ENCODE peak calls at places on chromosome 1, in seven cellular contexts. Q is fibroblast of lung; X is H1; N is GM23248; A is OCI-LY7; C is CD8-positive, alpha-beta memory T cell; P is heart left ventricle. J is an unnamed sample. For H3K4me1, the result is how much of the 10 kb centered on the place peaks cover.

GRCh38 chr1:7315316-7315715 is 455.8 kb upstream of the VAMP3 start:
- DNase-seq in Q (peak), X (no peak), N (peak), A (no peak), C (no peak), P (no peak), J (no peak)

GRCh38 chr1:223711173-223711572 is 1.2 kb upstream of the CAPN2 start:
- DNase-seq in Q (peak), X (no peak), N (peak), A (no peak), C (no peak), P (no peak), J (no peak)

GRCh38 chr1:85611390-85611789 is 30.8 kb downstream of the CCN1 start:
- DNase-seq in Q (peak), X (no peak), N (peak), A (no peak), C (no peak), P (no peak), J (no peak)

GRCh38 chr1:12690156-12690555 is 25.8 kb upstream of the AADACL3 start:
- DNase-seq in Q (no peak), X (no peak), N (no peak), A (no peak), C (no peak), P (no peak), J (no peak)

GRCh38 chr1:54499097-54500029 is 48.7 kb upstream of the ACOT11 start:
- DNase-seq in Q (peak), X (no peak), N (peak), A (peak), C (no peak), P (no peak), J (peak)

GRCh38 chr1:91018006-91018405 is 3.8 kb downstream of the ZNF644 start:
- DNase-seq in Q (no peak), X (no peak), N (peak), A (peak), C (no peak), P (no peak), J (peak)

GRCh38 chr1:110610741-110611286 is 4.7 kb upstream of the KCNA2 start:
- DNase-seq in Q (no peak), X (no peak), N (no peak), A (no peak), C (no peak), P (no peak), J (no peak)

GRCh38 chr1:84988588-84988987 is 8.3 kb downstream of the MCOLN2 start:
- DNase-seq in Q (no peak), X (no peak), N (no peak), A (peak), C (no peak), P (no peak), J (no peak)

GRCh38 chr1:115648717-115649691 is 7.2 kb downstream of the VANGL1 start:
- DNase-seq in Q (no peak), X (no peak), N (peak), A (no peak), C (no peak), P (no peak), J (no peak)

GRCh38 chr1:59692591-59692990 is 122.2 kb upstream of the HOOK1 start:
- DNase-seq in Q (peak), X (no peak), N (peak), A (no peak), C (no peak), P (no peak), J (no peak)

GRCh38 chr1:94486990-94487389 is 54.6 kb downstream of the F3 start:
- DNase-seq in Q (no peak), X (no peak), N (no peak), A (no peak), C (no peak), P (no peak), J (no peak)

GRCh38 chr1:40633563-40634376 is 31.7 kb downstream of the RIMS3 start:
- DNase-seq in Q (no peak), X (no peak), N (no peak), A (no peak), C (no peak), P (peak), J (no peak)

GRCh38 chr1:88061106-88061829 is 622.8 kb upstream of the PKN2 start:
- DNase-seq in Q (peak), X (peak), N (peak), A (peak), C (no peak), P (peak), J (no peak)

GRCh38 chr1:9715536-9716226 is 64.2 kb downstream of the PIK3CD start:
- DNase-seq in Q (no peak), X (no peak), N (no peak), A (peak), C (peak), P (no peak), J (peak)

GRCh38 chr1:66265796-66266195 is 268.2 kb upstream of the SGIP1 start:
- DNase-seq in Q (no peak), X (no peak), N (peak), A (no peak), C (no peak), P (no peak), J (no peak)

GRCh38 chr1:160359559-160360226 is 7.2 kb upstream of the NHLH1 start:
- DNase-seq in Q (peak), X (no peak), N (peak), A (no peak), C (no peak), P (no peak), J (no peak)
- H3K4me1 ChIP-seq in Q (under half), X (under half), N (under half), A (under half), C (under half), P (under half), J (under half)

GRCh38 chr1:153122831-153123421 is 9.6 kb upstream of the SPRR2F start:
- DNase-seq in Q (no peak), X (peak), N (no peak), A (no peak), C (no peak), P (no peak), J (no peak)
- H3K27ac ChIP-seq in Q (no peak), X (peak), N (no peak), A (no peak), C (no peak), P (no peak), J (no peak)

GRCh38 chr1:167430134-167430848 is 88.0 kb downstream of the CD247 start:
- DNase-seq in Q (no peak), X (peak), N (no peak), A (peak), C (no peak), P (no peak), J (no peak)
- H3K4me3 ChIP-seq in Q (no peak), X (no peak), N (no peak), A (peak), C (no peak), P (no peak), J (no peak)

GRCh38 chr1:214524824-214525223 is 26.6 kb downstream of the PTPN14 start:
- DNase-seq in Q (no peak), X (no peak), N (peak), A (no peak), C (no peak), P (no peak), J (no peak)

GRCh38 chr1:214516434-214517326 is 34.7 kb downstream of the PTPN14 start:
- DNase-seq in Q (no peak), X (no peak), N (no peak), A (no peak), C (no peak), P (no peak), J (no peak)

GRCh38 chr1:214518387-214518786 is 33.0 kb downstream of the PTPN14 start:
- DNase-seq in Q (peak), X (no peak), N (peak), A (no peak), C (no peak), P (no peak), J (no peak)

GRCh38 chr1:214523124-214523824 is 28.1 kb downstream of the PTPN14 start:
- DNase-seq in Q (no peak), X (no peak), N (no peak), A (no peak), C (no peak), P (no peak), J (no peak)

DNA sequence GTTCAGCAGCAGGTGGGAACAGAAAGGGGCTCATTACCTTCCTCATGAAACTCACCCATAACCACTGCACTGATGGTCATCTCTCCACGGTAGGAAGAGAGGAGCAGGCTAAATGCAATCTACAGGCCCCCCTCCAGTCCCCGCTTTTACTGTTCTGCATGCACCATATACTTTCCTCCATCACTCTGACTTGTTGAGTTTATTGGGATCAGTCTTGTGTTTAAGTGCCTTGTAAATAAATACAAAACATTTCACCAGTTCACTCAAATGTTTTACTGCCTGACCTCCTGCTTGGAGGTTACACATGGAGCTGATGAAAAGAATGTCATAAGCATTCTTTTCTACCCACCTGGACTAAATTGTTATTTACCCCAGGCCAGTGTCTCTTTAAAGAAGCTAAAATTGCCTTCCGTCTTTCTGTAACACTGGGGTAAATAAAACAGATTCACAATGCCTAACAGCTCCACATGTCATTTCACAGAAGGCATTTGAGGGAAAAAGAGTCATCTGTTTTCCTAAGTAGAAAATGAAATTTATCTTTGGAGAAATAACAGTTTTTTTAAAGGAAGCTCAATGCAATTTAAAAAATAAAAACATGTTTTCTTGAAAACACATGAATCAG is 30.7 kb downstream of the PTPN14 start:
- DNase-seq in Q (no peak), X (no peak), N (no peak), A (no peak), C (no peak), P (no peak), J (no peak)
- H3K4me1 ChIP-seq in Q (under half), X (under half), N (half or more), A (under half), C (under half), P (under half), J (under half)

DNA sequence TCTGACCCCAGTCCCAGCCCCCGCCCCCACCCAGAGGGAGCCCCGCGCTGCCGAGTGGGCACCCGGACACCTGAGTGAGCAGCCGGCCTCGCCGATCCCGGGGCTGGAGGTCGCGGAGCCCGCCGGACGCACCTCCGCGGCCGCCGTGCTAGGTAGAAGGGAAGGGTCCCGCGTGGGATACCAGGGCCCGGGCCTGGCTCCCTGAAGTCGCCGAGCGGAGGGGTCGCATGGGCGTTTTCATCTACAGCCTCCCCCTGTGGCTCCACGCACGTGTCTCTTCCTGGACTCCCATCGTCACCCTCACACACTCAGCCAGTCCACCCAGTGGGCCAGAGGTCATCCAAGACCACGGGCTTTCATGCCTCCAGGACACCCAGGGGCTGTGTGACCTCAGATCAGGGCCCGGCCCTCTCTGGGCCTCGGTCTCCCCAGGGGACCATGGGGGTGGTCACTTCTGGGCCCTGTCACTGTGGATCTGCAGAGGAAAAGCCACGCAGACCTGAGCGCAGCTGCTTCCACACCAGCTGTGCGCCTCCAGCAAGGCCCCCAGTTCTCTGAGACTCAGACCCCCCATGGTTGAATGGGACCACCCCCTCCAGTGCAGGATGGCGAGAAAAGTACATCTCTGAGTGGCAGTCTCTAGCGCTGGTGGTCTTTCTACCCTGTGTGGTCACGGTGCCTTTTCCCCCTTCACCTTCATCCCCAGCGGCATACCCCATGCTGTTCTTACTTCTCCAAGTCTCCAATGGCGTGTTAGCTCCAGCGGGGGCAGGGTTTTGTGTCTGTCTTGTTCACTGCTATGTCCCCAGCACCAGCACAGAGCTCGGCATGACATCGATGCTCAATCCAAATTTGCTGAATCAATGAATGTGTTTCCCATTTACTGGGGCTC is 574 bp upstream of the SDC3 start:
- DNase-seq in Q (no peak), X (no peak), N (no peak), A (no peak), C (no peak), P (no peak), J (no peak)
- H3K27ac ChIP-seq in Q (no peak), X (no peak), N (no peak), A (no peak), C (no peak), P (peak), J (no peak)

GRCh38 chr1:43992232-43992995 is 1.0 kb downstream of the CCDC24 start:
- DNase-seq in Q (no peak), X (no peak), N (no peak), A (no peak), C (no peak), P (no peak), J (no peak)
- H3K4me3 ChIP-seq in Q (peak), X (peak), N (peak), A (peak), C (peak), P (peak), J (peak)

DNA sequence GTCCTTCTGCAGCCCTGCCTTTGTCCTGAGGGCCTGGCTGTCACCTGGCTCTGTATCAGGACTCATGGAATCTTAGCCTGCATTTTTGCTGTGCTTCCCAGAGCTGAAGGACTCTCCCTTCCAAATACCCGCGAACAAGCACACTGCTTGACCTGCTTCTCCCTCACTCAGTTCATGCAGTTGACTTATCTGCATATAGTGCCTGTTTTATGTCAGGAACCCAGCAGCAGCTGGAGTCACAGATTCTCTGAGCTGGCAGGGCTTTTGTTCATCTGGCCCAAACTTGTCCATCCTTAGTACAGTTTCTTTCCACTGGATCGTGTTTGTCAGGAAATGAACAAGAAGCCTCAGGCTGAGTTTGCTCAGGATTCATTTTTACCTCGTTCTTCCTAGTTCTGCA is 151.2 kb downstream of the HIVEP3 start:
- DNase-seq in Q (no peak), X (no peak), N (peak), A (no peak), C (no peak), P (no peak), J (no peak)
- H3K4me1 ChIP-seq in Q (under half), X (under half), N (under half), A (under half), C (under half), P (under half), J (under half)

DNA sequence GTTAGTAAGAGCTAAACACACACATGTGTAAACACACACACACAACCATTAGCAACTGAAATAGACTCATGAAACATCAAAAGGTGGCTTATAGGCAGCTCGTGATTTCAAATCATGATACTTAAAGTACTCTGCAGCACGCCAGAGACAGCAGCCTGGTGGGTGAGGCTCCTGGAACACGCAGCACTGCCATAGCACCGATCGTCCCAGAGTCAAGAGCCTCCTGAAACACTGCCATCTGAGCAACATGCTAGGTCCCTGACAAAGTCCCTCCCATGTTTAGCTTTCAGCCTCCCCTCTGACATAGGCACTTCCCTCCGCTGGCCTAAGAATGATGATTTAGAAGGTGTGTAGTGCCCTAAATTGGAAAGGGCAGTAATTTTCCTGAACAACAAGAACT is 14.0 kb upstream of the DPT start:
- DNase-seq in Q (no peak), X (no peak), N (no peak), A (no peak), C (no peak), P (no peak), J (no peak)
- H3K27ac ChIP-seq in Q (no peak), X (no peak), N (no peak), A (no peak), C (no peak), P (no peak), J (no peak)

J was measured in CD4-positive, alpha-beta memory T cell.